ENCODE peak calls at places on chromosomes 13 and 19, in four cellular contexts. G is astrocyte, C is mammary epithelial cell, Z is fibroblast of lung. S is an unnamed sample. For H3K4me1, the result is how much of the 10 kb centered on the place peaks cover.

GRCh38 chr19:48350856-48351255 is 12.9 kb downstream of the TMEM143 start:
- DNase-seq in G (no peak), C (no peak), Z (no peak), S (no peak)

GRCh38 chr19:5240011-5240410 is 100.6 kb downstream of the PTPRS start:
- DNase-seq in G (no peak), C (no peak), Z (no peak), S (no peak)

GRCh38 chr19:46574533-46574932 is 26.6 kb upstream of the CALM3 start:
- DNase-seq in G (peak), C (no peak), Z (no peak), S (no peak)

GRCh38 chr13:44211286-44211685 is 162.3 kb upstream of the SERP2 start:
- DNase-seq in G (no peak), C (no peak), Z (peak), S (no peak)

GRCh38 chr13:73729046-73729445 is 405.2 kb downstream of the KLF12 start:
- DNase-seq in G (no peak), C (no peak), Z (no peak), S (no peak)

GRCh38 chr13:27336005-27336673 is 65.5 kb downstream of the RASL11A start:
- DNase-seq in G (peak), C (peak), Z (peak), S (no peak)

GRCh38 chr13:78608254-78608704 is 4.9 kb upstream of the POU4F1 start:
- DNase-seq in G (no peak), C (no peak), Z (no peak), S (no peak)

GRCh38 chr13:76715043-76715442 is 171.2 kb downstream of the KCTD12 start:
- DNase-seq in G (no peak), C (no peak), Z (no peak), S (no peak)

GRCh38 chr19:19134687-19135158 is 3.6 kb downstream of the TMEM161A start:
- DNase-seq in G (no peak), C (no peak), Z (no peak), S (peak)

GRCh38 chr13:65613004-65613403 is 1617.1 kb downstream of the PCDH9 start:
- DNase-seq in G (no peak), C (no peak), Z (no peak), S (no peak)

GRCh38 chr13:104809483-104809882 is 1726.0 kb downstream of the EFNB2 start:
- DNase-seq in G (peak), C (peak), Z (peak), S (no peak)

GRCh38 chr13:24540236-24541126 is 27.9 kb upstream of the PARP4 start:
- DNase-seq in G (no peak), C (no peak), Z (no peak), S (no peak)

GRCh38 chr13:48001127-48001881 is at the start of gene SUCLA2:
- DNase-seq in G (peak), C (peak), Z (peak), S (peak)

GRCh38 chr13:84037937-84038464 is 155.7 kb upstream of the SLITRK1 start:
- DNase-seq in G (no peak), C (no peak), Z (no peak), S (no peak)

GRCh38 chr19:49691243-49692101 is 556 bp downstream of the CPT1C start:
- DNase-seq in G (peak), C (no peak), Z (peak), S (peak)

GRCh38 chr13:98977568-98978270 is at the start of gene DOCK9:
- DNase-seq in G (peak), C (peak), Z (peak), S (peak)

GRCh38 chr19:10691883-10692282 is 9.4 kb upstream of the QTRT1 start:
- DNase-seq in G (no peak), C (no peak), Z (no peak), S (no peak)

GRCh38 chr19:10694706-10695105 is 6.5 kb upstream of the QTRT1 start:
- DNase-seq in G (no peak), C (no peak), Z (no peak), S (no peak)

GRCh38 chr19:10690351-10690781 is 10.9 kb upstream of the QTRT1 start:
- DNase-seq in G (no peak), C (peak), Z (peak), S (no peak)

GRCh38 chr19:10691178-10691881 is 9.9 kb upstream of the QTRT1 start:
- DNase-seq in G (no peak), C (no peak), Z (no peak), S (no peak)

GRCh38 chr19:10692673-10693264 is 8.5 kb upstream of the QTRT1 start:
- DNase-seq in G (no peak), C (no peak), Z (no peak), S (no peak)
- TF ChIP-seq CTCF in G (no peak), C (no peak), Z (no peak), S (no peak)

GRCh38 chr13:36945078-36945477 is 25.0 kb upstream of the SMAD9 start:
- DNase-seq in G (no peak), C (no peak), Z (no peak), S (no peak)

GRCh38 chr13:36954542-36954941 is 34.5 kb upstream of the SMAD9 start:
- DNase-seq in G (no peak), C (no peak), Z (no peak), S (no peak)

GRCh38 chr13:36950920-36951319 is 30.9 kb upstream of the SMAD9 start:
- DNase-seq in G (no peak), C (no peak), Z (no peak), S (no peak)

DNA sequence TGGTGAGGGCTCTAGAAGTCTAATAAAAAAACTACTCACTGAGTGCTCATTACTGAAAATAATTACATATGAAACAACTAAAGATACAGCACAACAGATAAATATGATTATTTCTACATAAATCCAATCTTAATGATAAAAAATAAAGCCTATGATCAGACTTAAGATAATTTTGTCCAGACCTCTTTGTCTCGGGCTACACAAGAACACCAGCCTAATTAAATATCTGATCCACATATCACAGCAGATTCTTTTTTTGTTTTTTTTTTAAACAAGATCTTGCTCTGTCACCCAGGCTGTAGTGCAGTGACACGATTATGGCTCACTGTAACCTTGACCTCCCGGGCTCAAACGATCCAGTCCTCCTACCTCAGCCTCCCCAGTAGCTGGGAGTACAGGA is 30.3 kb upstream of the SMAD9 start:
- DNase-seq in G (no peak), C (no peak), Z (no peak), S (no peak)
- H3K4me1 ChIP-seq in G (under half), C (under half), Z (under half), S (under half)

DNA sequence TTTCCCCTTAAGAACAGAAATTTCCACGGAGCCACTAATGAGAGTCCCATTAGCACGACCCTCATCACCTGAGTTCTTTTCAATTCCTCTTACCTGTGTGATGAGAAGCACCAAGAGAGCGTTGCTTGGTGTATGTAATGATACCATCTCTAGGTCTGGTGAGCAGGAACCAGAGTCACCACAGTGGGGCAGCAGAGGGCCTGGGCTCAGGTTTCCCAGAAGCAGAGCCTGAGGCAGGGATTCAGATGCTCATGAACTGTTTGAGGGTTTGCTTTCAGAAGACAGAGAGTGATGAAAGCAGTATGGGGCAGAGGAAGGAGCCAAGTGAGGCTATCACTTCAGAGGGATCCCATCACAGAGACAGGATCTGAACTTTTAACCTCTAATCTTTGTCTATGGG is 3.1 kb upstream of the PTPRH start:
- DNase-seq in G (no peak), C (no peak), Z (no peak), S (no peak)
- TF ChIP-seq CTCF in G (peak), C (peak), Z (no peak), S (no peak)

DNA sequence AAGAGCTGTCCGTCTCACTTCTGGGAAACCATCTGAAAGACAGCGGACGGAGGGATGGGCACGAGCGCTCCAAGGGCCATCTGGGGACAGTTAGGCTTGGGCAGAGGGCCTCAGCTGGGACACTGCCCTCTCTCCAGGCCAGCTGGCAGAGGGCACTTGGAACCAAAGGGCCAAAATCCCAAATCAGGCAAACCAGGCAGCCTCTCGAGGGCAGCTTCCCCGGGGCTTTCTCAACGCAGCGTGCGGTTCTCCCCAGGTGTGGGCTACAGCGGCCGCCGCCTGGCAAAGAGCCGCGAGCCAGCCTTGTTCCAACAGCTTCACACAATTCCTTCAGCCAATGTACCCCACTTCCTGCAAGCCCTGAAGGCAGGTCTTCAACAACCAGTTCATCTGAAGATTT is 5.0 kb downstream of the MLLT1 start:
- DNase-seq in G (no peak), C (no peak), Z (no peak), S (peak)
- H3K4me1 ChIP-seq in G (half or more), C (under half), Z (half or more), S (half or more)

DNA sequence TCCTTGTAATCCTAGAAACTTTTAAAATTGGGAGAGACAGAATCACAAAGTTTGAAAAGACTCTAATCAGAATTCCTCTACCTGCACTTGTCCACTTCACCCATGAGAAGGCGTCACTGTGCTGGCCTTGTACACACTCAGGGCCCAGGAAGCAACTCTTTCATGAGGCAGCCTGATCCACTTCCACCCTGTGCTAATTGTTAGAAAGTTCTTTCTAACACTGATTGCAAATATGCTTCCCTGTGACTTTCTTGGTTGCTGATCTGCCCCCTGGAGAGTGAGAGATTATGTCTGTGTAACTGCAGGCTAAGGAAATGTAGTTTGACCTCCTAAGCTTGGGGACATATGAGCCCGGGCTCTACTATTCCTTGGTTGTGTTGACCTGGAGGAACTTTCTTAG is 494.6 kb downstream of the MYO16 start:
- DNase-seq in G (no peak), C (no peak), Z (no peak), S (no peak)
- TF ChIP-seq CTCF in G (no peak), C (peak), Z (no peak), S (no peak)

DNA sequence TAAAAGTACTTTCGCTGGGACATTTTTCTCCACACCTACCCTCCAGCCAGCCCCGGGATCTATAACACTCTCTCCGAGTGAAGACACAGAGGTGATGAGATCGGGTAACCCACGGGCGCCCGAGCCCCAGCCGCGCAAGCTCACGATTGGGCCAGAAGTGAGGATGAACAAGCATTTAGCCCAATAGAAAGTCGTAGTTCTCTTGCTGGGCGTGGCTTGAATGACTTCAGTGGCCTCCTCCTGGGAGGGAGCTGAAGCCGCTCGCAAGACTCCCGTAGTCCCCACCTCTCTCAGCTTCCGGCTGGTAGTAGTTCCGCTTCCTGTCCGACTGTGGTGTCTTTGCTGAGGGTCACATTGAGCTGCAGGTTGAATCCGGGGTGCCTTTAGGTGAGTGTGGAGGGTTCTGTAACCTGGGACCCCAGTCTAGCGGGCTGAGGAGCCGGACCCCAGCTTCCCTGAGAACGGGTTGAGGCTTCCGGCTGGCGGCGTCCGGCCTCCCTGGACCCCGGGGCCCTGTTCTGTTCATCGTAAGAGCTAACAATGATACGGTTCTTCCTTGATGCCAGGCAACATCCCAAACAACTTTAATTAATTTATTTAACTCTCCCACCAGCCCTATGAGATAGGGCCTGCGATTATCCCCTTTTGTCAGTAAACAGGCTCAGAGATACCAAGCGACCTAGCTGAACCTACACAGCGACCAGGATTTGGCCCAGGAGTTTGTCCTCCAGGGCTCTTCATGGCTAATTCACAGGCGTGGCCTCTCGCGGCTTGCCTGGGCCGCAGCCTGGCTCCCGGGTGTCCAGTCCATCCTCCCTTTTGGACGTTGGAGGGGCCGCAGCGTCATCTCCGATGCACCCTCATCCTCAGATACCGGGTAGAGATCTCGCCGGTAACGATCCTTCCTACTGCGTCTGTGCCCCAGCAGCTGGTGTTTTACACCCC is at the start of gene COX6B1:
- DNase-seq in G (peak), C (peak), Z (peak), S (peak)
- H3K4me1 ChIP-seq in G (under half), C (under half), Z (under half), S (under half)

GRCh38 chr19:28915737-28916460 is 297.1 kb downstream of the UQCRFS1 start:
- DNase-seq in G (no peak), C (no peak), Z (no peak), S (no peak)
- TF ChIP-seq CTCF in G (no peak), C (no peak), Z (no peak), S (no peak)

GRCh38 chr13:97231832-97232201 is 9.7 kb downstream of the MBNL2 start:
- DNase-seq in G (peak), C (no peak), Z (no peak), S (no peak)

GRCh38 chr13:97228850-97229521 is 6.9 kb downstream of the MBNL2 start:
- DNase-seq in G (peak), C (no peak), Z (no peak), S (no peak)

GRCh38 chr13:97231118-97231831 is 9.1 kb downstream of the MBNL2 start:
- DNase-seq in G (no peak), C (peak), Z (no peak), S (no peak)

GRCh38 chr13:97226788-97227627 is 4.9 kb downstream of the MBNL2 start:
- DNase-seq in G (no peak), C (no peak), Z (no peak), S (no peak)

GRCh38 chr13:97229699-97230098 is 7.6 kb downstream of the MBNL2 start:
- DNase-seq in G (no peak), C (no peak), Z (no peak), S (no peak)
- H3K4me1 ChIP-seq in G (under half), C (under half), Z (under half), S (half or more)